ENCODE peak calls at places on chromosomes 13 and 19, in ten cellular contexts. J is neural crest cell, E is heart right ventricle, Z is lower lobe of right lung, K is psoas muscle, Y is tibial nerve, W is BJ, F is AG10803, G is mucosa of descending colon, N is A549. C is an unnamed sample.

GRCh38 chr13:55999709-56000108 is 1141.0 kb upstream of the PRR20A start:
- DNase-seq in K (no peak), G (no peak), Z (no peak), F (no peak), J (no peak), E (no peak), Y (no peak), N (no peak), W (no peak), C (no peak)

GRCh38 chr19:53612762-53613526 is 18.9 kb upstream of the DPRX start:
- DNase-seq in K (no peak), W (no peak), Z (no peak), N (no peak), J (no peak), F (no peak), Y (no peak), E (no peak), G (no peak), C (no peak)

GRCh38 chr13:72535076-72535475 is 192.4 kb downstream of the MZT1 start:
- DNase-seq in G (no peak), K (no peak), Y (no peak), Z (no peak), N (no peak), E (no peak), W (no peak), J (no peak), F (no peak), C (no peak)

GRCh38 chr19:42433503-42434260 is 6.5 kb upstream of the LIPE start:
- DNase-seq in E (peak), W (no peak), Z (peak), J (peak), K (peak), N (peak), F (peak), Y (peak), G (peak), C (peak)

GRCh38 chr19:5238700-5239099 is 101.9 kb downstream of the PTPRS start:
- DNase-seq in F (no peak), K (peak), N (no peak), W (no peak), J (no peak), G (no peak), Z (peak), Y (no peak), E (no peak), C (no peak)

GRCh38 chr19:48578891-48579290 is 26.9 kb downstream of the SULT2B1 start:
- DNase-seq in J (no peak), F (peak), N (no peak), E (no peak), Y (no peak), G (no peak), K (no peak), W (no peak), Z (no peak), C (no peak)

GRCh38 chr19:17703823-17704463 is 15.3 kb upstream of the MAP1S start:
- DNase-seq in Z (peak), Y (peak), N (no peak), K (no peak), G (peak), J (peak), E (no peak), F (peak), W (no peak), C (peak)

GRCh38 chr19:35776102-35776788 is 881 bp downstream of the ARHGAP33 start:
- DNase-seq in E (no peak), Z (no peak), N (no peak), K (no peak), J (peak), Y (no peak), G (no peak), W (no peak), F (no peak), C (no peak)

GRCh38 chr13:59494151-59494550 is 669.6 kb downstream of the DIAPH3 start:
- DNase-seq in Y (no peak), F (no peak), J (no peak), G (no peak), W (no peak), E (no peak), N (no peak), Z (no peak), K (no peak), C (no peak)

GRCh38 chr19:7547153-7547552 is 11.6 kb downstream of the PNPLA6 start:
- DNase-seq in G (no peak), Z (no peak), Y (no peak), J (no peak), N (no peak), K (no peak), W (no peak), F (no peak), E (no peak), C (no peak)

GRCh38 chr13:29909975-29910674 is 59.7 kb upstream of the UBL3 start:
- DNase-seq in G (no peak), Z (no peak), W (no peak), K (peak), Y (peak), J (no peak), F (peak), E (no peak), N (no peak), C (no peak)

GRCh38 chr19:17733127-17733526 is 13.8 kb downstream of the MAP1S start:
- DNase-seq in G (no peak), F (no peak), J (no peak), Y (no peak), W (no peak), E (no peak), K (no peak), N (no peak), Z (no peak), C (no peak)

GRCh38 chr13:107518780-107519179 is 696.6 kb downstream of the LIG4 start:
- DNase-seq in E (no peak), F (no peak), G (no peak), J (no peak), K (no peak), N (no peak), Y (no peak), Z (no peak), W (no peak), C (no peak)

GRCh38 chr19:14661372-14661924 is 13.2 kb downstream of the ADGRE3 start:
- DNase-seq in Z (no peak), K (no peak), F (no peak), Y (no peak), E (no peak), J (no peak), G (no peak), N (no peak), W (no peak), C (no peak)

GRCh38 chr13:107883561-107884175 is 331.7 kb downstream of the LIG4 start:
- DNase-seq in W (no peak), F (peak), Z (no peak), Y (no peak), K (no peak), J (no peak), E (no peak), G (no peak), N (no peak), C (no peak)

GRCh38 chr13:41610426-41610825 is 153.1 kb downstream of the RGCC start:
- DNase-seq in E (peak), Z (peak), W (peak), N (no peak), Y (no peak), G (no peak), J (no peak), F (peak), K (peak), C (no peak)

GRCh38 chr13:114097504-114097892 is 34.9 kb downstream of the RASA3 start:
- DNase-seq in F (no peak), Y (no peak), K (no peak), W (no peak), G (no peak), E (no peak), J (no peak), Z (no peak), N (no peak), C (no peak)

GRCh38 chr19:10260141-10260584 is 8.1 kb downstream of the MRPL4 start:
- DNase-seq in Y (no peak), W (no peak), E (no peak), G (no peak), F (no peak), J (no peak), K (no peak), Z (peak), N (no peak), C (peak)

GRCh38 chr13:82681535-82681934 is 1200.7 kb downstream of the SLITRK1 start:
- DNase-seq in E (no peak), G (no peak), N (no peak), K (no peak), F (no peak), Y (no peak), W (no peak), J (no peak), Z (no peak), C (no peak)

GRCh38 chr19:48372904-48373303 is 8.7 kb downstream of the SYNGR4 start:
- DNase-seq in N (no peak), F (no peak), Y (no peak), G (no peak), W (no peak), J (no peak), K (no peak), Z (no peak), E (no peak), C (no peak)

GRCh38 chr13:59663707-59664106 is 500.0 kb downstream of the DIAPH3 start:
- DNase-seq in K (no peak), J (no peak), N (no peak), Z (no peak), Y (no peak), W (no peak), F (no peak), G (no peak), E (no peak), C (no peak)

GRCh38 chr19:18856385-18857126 is 24.8 kb downstream of the UPF1 start:
- DNase-seq in K (no peak), E (no peak), Z (no peak), G (no peak), J (no peak), N (no peak), F (peak), W (no peak), Y (no peak), C (no peak)

GRCh38 chr13:97328222-97328790 is 105.7 kb upstream of the RAP2A start:
- DNase-seq in F (peak), Z (no peak), J (no peak), G (no peak), E (no peak), K (peak), W (peak), Y (peak), N (no peak), C (no peak)

GRCh38 chr13:82654851-82655517 is 1227.3 kb downstream of the SLITRK1 start:
- DNase-seq in Z (peak), W (peak), E (peak), G (peak), K (peak), F (peak), J (no peak), N (no peak), Y (peak), C (no peak)

GRCh38 chr19:43700368-43701015 is 15.4 kb upstream of the IRGC start:
- DNase-seq in Y (peak), N (no peak), G (peak), F (peak), W (peak), Z (peak), J (no peak), K (peak), E (peak), C (no peak)

GRCh38 chr19:53537126-53537522 is 821 bp upstream of the ZNF331 start:
- DNase-seq in W (no peak), F (no peak), Z (no peak), E (no peak), N (no peak), J (no peak), Y (no peak), K (no peak), G (no peak), C (no peak)

GRCh38 chr19:58217607-58218391 is 10.9 kb upstream of the ZNF544 start:
- DNase-seq in Z (no peak), K (no peak), G (no peak), E (no peak), Y (no peak), J (no peak), W (no peak), N (no peak), F (no peak), C (no peak)

GRCh38 chr13:110102053-110102452 is 204.9 kb downstream of the COL4A1 start:
- DNase-seq in J (no peak), E (no peak), W (no peak), N (no peak), Y (no peak), Z (no peak), K (no peak), F (no peak), G (no peak), C (no peak)

GRCh38 chr19:10963865-10964264 is 3.0 kb downstream of the SMARCA4 start:
- DNase-seq in Y (no peak), F (no peak), G (no peak), W (no peak), K (no peak), E (no peak), Z (no peak), J (no peak), N (no peak), C (no peak)

GRCh38 chr19:1853295-1854031 is 5.2 kb upstream of the REXO1 start:
- DNase-seq in J (peak), Z (peak), N (peak), W (no peak), E (peak), F (peak), G (peak), Y (peak), K (peak), C (peak)

GRCh38 chr19:41532526-41532925 is 43.4 kb upstream of the CEACAM21 start:
- DNase-seq in N (no peak), W (no peak), G (no peak), Y (no peak), J (no peak), Z (no peak), E (no peak), F (no peak), K (no peak), C (no peak)

GRCh38 chr13:31035162-31035951 is 102.9 kb downstream of the TEX26 start:
- DNase-seq in N (no peak), E (peak), Y (peak), G (no peak), W (no peak), F (peak), J (no peak), Z (no peak), K (no peak), C (no peak)

GRCh38 chr13:46569471-46569870 is 16.5 kb downstream of the LRCH1 start:
- DNase-seq in G (no peak), K (no peak), E (no peak), N (no peak), W (no peak), Z (no peak), Y (no peak), J (no peak), F (no peak), C (no peak)

GRCh38 chr19:47022140-47022536 is 2.5 kb downstream of the NPAS1 start:
- DNase-seq in G (no peak), J (no peak), E (no peak), W (no peak), K (no peak), Y (no peak), Z (no peak), N (no peak), F (no peak), C (no peak)

GRCh38 chr19:55657004-55657747 is 2.3 kb downstream of the U2AF2 start:
- DNase-seq in E (no peak), Z (no peak), Y (no peak), G (no peak), N (no peak), F (no peak), J (no peak), K (no peak), W (no peak), C (no peak)

GRCh38 chr19:56294557-56294956 is 20.1 kb downstream of the ZSCAN5A start:
- DNase-seq in E (no peak), G (no peak), W (no peak), Y (no peak), J (no peak), Z (no peak), F (no peak), K (no peak), N (no peak), C (no peak)

GRCh38 chr19:9531933-9532332 is 6.5 kb downstream of the ZNF426 start:
- DNase-seq in E (no peak), J (no peak), W (no peak), Y (no peak), Z (no peak), F (no peak), G (no peak), K (no peak), N (no peak), C (no peak)

GRCh38 chr13:26075498-26075897 is 23.7 kb upstream of the SHISA2 start:
- DNase-seq in K (no peak), Z (no peak), E (no peak), Y (peak), W (no peak), G (no peak), F (no peak), N (no peak), J (no peak), C (no peak)
- TF ChIP-seq CTCF in K (no peak), Z (no peak), E (no peak), Y (no peak), W (no peak), G (no peak), F (no peak), N (no peak), J (no peak), C (no peak)

GRCh38 chr13:33052446-33052845 is 36.2 kb downstream of the KL start:
- DNase-seq in K (no peak), Z (no peak), E (no peak), W (no peak), J (no peak), Y (no peak), F (peak), N (no peak), G (no peak), C (no peak)

GRCh38 chr13:33053397-33054066 is 37.3 kb downstream of the KL start:
- DNase-seq in N (no peak), Z (no peak), Y (no peak), E (no peak), K (no peak), J (no peak), W (no peak), F (peak), G (no peak), C (no peak)

GRCh38 chr13:33060815-33061214 is 44.6 kb downstream of the KL start:
- DNase-seq in J (no peak), K (no peak), F (no peak), W (no peak), E (no peak), G (no peak), Y (no peak), Z (no peak), N (no peak), C (no peak)

GRCh38 chr13:33058816-33059215 is 42.6 kb downstream of the KL start:
- DNase-seq in Z (no peak), Y (no peak), E (no peak), W (no peak), K (no peak), G (no peak), F (no peak), J (no peak), N (no peak), C (no peak)

DNA sequence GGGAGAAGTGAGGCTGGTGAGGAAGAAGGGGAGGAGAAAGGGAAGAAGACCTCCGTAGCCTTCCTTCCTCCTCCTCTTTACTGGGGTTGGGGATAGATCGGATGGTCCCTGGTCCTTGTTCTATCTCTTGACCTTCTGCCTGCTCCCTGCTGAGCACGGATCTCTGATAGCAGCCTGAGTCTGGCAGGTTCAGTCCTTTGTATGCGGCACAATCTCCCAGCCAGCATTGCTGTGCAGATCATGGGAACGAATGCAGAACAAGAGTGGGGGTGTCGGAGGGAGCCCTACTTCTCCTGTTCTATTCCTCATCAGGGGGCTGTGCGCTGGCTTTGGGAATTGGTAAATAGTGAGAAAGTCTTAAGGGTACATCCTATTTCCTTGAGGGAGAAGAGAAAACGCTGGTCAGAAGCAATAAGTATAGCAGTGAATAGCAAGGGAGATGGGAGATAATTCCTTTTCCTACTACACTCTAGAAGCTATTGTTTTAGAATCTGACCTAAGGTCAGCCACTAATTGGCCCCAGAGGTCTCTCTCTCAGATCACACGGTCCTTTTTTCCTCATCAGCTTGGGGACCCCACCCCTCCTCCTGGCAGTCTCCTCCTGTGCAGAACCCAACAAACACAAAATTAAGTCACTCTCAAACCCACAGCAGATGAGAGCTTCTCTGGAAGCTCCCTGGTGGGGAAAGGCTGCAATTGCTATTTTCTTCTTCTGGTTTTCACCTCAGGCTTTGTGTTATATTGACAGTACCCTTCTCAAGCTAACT is 41.0 kb downstream of the KL start:
- DNase-seq in J (no peak), Z (no peak), E (peak), K (no peak), N (peak), G (no peak), W (no peak), Y (peak), F (peak), C (peak)
- TF ChIP-seq CTCF in J (peak), Z (peak), E (peak), K (peak), N (peak), G (no peak), W (peak), Y (peak), F (peak), C (peak)

DNA sequence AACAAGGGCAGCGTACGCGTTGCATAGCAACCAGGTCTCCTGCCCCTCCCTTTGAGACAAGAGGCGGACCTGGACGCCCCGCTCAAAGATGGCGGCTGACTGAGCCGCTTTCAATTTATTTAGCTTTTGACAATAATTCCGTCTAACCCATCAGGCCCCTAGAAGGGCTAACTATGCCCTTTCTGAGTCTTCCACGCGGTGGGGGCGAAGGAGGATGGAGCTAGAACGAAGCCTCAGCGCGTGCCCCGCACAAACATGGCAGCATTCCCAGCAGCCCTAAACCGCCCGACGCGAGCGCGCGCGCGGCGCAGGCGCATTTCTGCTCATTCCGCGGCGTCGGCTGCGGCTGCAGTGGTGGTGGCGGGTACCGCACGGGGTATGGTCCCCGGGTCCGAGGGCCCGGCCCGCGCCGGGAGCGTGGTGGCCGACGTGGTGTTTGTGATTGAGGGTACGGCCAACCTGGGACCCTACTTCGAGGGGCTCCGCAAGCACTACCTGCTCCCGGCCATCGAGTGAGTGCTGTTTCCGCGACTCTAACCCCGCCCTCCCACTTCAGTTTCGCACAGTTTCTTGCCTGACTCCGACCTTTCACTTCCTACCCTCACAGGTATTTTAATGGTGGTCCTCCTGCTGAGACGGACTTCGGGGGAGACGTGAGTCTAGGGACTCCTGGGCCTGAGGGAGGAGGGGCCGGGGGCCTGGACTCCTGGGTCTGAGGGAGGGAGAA is at the start of gene MED25:
- DNase-seq in K (peak), F (peak), E (peak), N (peak), W (peak), G (peak), J (peak), Y (peak), Z (peak), C (peak)
- TF ChIP-seq CTCF in K (peak), F (no peak), E (peak), N (no peak), W (peak), G (peak), J (peak), Y (peak), Z (peak), C (no peak)

GRCh38 chr13:94188173-94188869 is 291.2 kb downstream of the DCT start:
- DNase-seq in N (no peak), J (no peak), Y (no peak), Z (no peak), G (no peak), K (no peak), F (no peak), E (no peak), W (no peak), C (no peak)

GRCh38 chr13:94195715-94196114 is 283.8 kb downstream of the DCT start:
- DNase-seq in N (no peak), Z (no peak), J (no peak), Y (no peak), E (no peak), W (peak), K (no peak), F (peak), G (no peak), C (no peak)

GRCh38 chr13:94196426-94196825 is 283.1 kb downstream of the DCT start:
- DNase-seq in K (no peak), Y (no peak), E (no peak), G (no peak), N (no peak), F (no peak), Z (no peak), J (no peak), W (no peak), C (no peak)

DNA sequence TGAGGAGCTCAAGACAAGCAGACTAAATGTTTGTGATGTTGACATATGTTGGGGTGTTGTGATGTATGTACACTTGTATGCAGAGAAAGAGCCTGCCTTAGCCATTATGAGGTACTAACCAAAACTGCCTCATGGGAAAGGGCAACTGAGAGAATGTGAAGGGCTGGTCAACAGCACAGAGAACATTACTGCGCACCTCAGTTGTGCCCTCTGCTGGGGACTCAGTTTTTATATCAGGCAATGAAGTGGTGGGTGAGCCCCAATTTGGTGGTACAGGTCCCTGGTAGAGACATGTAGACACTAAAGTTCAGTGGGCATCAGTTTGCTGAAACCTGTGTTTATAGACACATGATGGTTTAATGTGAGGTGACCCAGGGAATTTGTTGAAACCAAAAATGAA is 286.9 kb downstream of the DCT start:
- DNase-seq in J (peak), N (no peak), F (no peak), Z (no peak), Y (peak), K (no peak), G (peak), W (no peak), E (peak), C (no peak)
- TF ChIP-seq CTCF in J (peak), N (peak), F (peak), Z (peak), Y (no peak), K (peak), G (no peak), W (peak), E (peak), C (peak)

C was measured in GM10248.